ENCODE peak calls at places on chromosome 1, in nine cellular contexts. J, T, X, Z, P, K, F, S and H are unnamed samples.

GRCh38 chr1:60149254-60149653 is 75.7 kb upstream of the C1orf87 start:
- DNase-seq in F (no peak), T (no peak), S (no peak), K (no peak), Z (no peak), J (peak), P (no peak), X (peak), H (no peak)

GRCh38 chr1:25245809-25246599 is 1.2 kb downstream of the RSRP1 start:
- DNase-seq in P (peak), Z (peak), J (peak), T (no peak), S (no peak), F (no peak), K (no peak), X (no peak), H (no peak)

GRCh38 chr1:22543679-22544078 is 19.6 kb upstream of the EPHA8 start:
- DNase-seq in S (no peak), X (no peak), J (no peak), T (no peak), F (no peak), P (no peak), Z (no peak), K (no peak), H (no peak)

GRCh38 chr1:10897321-10897980 is 101.0 kb upstream of the CASZ1 start:
- DNase-seq in S (no peak), Z (no peak), K (no peak), T (no peak), X (peak), J (no peak), F (no peak), P (no peak), H (no peak)

GRCh38 chr1:228154021-228154684 is 4.4 kb downstream of the GJC2 start:
- DNase-seq in P (no peak), F (no peak), Z (no peak), S (no peak), K (no peak), J (no peak), X (peak), T (no peak), H (no peak)

GRCh38 chr1:229889031-229889517 is 178.0 kb upstream of the GALNT2 start:
- DNase-seq in P (no peak), K (no peak), J (no peak), Z (no peak), X (peak), T (no peak), S (no peak), F (no peak), H (no peak)

GRCh38 chr1:55506686-55507577 is 291.8 kb upstream of the USP24 start:
- DNase-seq in K (no peak), F (no peak), S (peak), J (peak), P (no peak), T (no peak), Z (peak), X (no peak), H (peak)

GRCh38 chr1:154809436-154810413 is 60.4 kb downstream of the KCNN3 start:
- DNase-seq in K (no peak), J (peak), X (peak), F (peak), S (peak), T (no peak), P (no peak), Z (peak), H (no peak)

GRCh38 chr1:30652151-30652915 is 71.1 kb downstream of the MATN1 start:
- DNase-seq in X (no peak), P (peak), S (no peak), J (no peak), K (no peak), T (no peak), Z (no peak), F (no peak), H (no peak)

GRCh38 chr1:231867607-231868006 is 241.0 kb downstream of the DISC1 start:
- DNase-seq in P (peak), K (no peak), X (no peak), J (no peak), T (no peak), S (no peak), Z (no peak), F (peak), H (no peak)

GRCh38 chr1:162561616-162562451 is at the start of gene UAP1:
- DNase-seq in Z (no peak), F (no peak), P (no peak), X (peak), S (no peak), J (no peak), T (no peak), K (no peak), H (no peak)

GRCh38 chr1:54227091-54227602 is 27.2 kb downstream of the MRPL37 start:
- DNase-seq in T (no peak), S (no peak), F (peak), K (no peak), Z (peak), X (no peak), J (peak), P (no peak), H (no peak)

GRCh38 chr1:17661546-17662157 is 93.5 kb upstream of the ACTL8 start:
- DNase-seq in J (peak), S (peak), X (peak), Z (peak), P (peak), F (peak), T (no peak), K (peak), H (no peak)

GRCh38 chr1:211313392-211313791 is 13.2 kb upstream of the TRAF5 start:
- DNase-seq in F (no peak), S (no peak), K (no peak), Z (no peak), T (no peak), J (no peak), X (no peak), P (no peak), H (no peak)

GRCh38 chr1:225427249-225428065 is at the start of gene LBR:
- DNase-seq in P (peak), K (no peak), J (no peak), X (no peak), S (no peak), F (peak), Z (peak), T (no peak), H (no peak)

GRCh38 chr1:206082831-206083695 is 30.1 kb downstream of the RHEX start:
- DNase-seq in T (no peak), K (no peak), X (no peak), S (no peak), J (no peak), P (no peak), Z (no peak), F (no peak), H (no peak)
- H3K4me3 ChIP-seq in T (no peak), K (no peak), X (no peak), S (no peak), J (no peak), P (no peak), Z (no peak), F (no peak), H (no peak)

DNA sequence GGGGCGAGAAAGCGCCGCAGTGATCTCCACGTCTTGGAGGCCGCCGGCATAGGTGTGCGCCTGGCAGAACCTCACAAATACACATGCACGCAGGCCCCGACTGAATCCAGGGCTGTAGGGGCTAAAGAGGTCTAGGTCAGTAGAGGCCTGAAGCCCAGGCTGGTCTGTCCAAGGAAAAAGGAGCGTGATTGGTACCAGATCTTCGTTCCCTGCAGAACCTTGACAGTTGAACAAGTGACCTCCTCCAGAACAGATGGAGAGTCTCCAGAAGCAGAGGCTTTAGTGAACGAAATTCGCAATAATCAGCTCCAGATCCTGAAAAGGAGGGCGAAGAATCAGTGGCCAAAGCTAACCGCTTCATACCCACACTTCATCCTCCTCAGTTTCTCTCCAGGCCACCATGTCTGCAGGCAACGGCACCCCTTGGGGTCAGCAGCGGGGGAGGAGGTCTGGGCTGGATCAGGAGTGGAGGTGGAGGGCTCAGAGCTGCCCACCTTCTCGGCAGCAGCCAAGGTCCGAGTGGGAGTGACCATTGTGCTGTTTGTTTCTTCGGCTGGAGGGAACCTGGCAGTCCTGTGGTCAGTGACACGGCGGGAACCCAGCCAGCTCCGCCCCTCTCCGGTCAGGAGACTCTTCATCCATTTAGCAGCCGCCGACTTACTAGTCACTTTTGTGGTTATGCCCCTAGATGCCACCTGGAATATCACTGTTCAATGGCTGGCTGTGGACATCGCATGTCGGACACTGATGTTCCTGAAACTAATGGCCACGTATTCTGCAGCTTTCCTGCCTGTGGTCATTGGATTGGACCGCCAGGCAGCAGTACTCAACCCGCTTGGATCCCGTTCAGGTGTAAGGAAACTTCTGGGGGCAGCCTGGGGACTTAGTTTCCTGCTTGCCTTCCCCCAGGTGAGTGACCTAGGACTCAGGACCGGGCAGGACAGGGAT is 749 bp upstream of the PEX11B start:
- DNase-seq in S (peak), F (peak), K (no peak), X (peak), T (no peak), Z (peak), J (peak), P (peak), H (no peak)
- TF ChIP-seq CTCF in S (peak), F (no peak), K (no peak), X (no peak), T (no peak), Z (no peak), J (no peak), P (no peak), H (no peak)

DNA sequence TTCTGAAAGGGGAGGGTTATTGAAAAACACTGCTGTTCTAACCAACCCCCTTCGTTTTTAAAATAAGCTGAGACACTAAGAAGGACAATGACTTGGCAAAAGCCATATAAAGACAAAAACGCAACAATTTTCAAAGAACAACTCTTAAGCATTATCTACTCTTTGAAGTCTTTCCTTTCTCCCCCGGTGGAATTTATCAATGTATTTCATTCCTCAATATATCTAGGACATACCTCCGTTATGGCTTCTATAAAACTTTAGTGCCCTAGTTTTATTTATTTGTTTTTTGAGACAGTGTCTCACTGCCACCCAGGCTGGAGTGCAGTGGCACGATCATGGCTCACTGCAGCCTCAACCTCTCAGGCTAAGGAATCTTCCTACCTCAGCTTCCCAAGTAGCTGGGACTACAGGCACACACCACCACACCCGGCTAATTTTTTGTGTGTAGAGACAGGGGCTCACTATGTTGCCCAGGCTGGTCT is 3.2 kb downstream of the NRDC start:
- DNase-seq in T (no peak), F (no peak), X (no peak), S (no peak), K (no peak), Z (no peak), J (no peak), P (no peak), H (no peak)
- H3K4me3 ChIP-seq in T (no peak), F (no peak), X (no peak), S (no peak), K (no peak), Z (no peak), J (no peak), P (no peak), H (no peak)

GRCh38 chr1:168180148-168180524 is 1.4 kb downstream of the TIPRL start:
- DNase-seq in X (no peak), T (no peak), F (no peak), J (no peak), Z (no peak), K (no peak), P (no peak), S (no peak), H (no peak)
- TF ChIP-seq CTCF in X (no peak), T (no peak), F (no peak), J (no peak), Z (no peak), K (no peak), P (no peak), S (no peak), H (no peak)

GRCh38 chr1:45303582-45304310 is 22.9 kb upstream of the HPDL start:
- DNase-seq in F (peak), X (peak), S (peak), T (peak), K (peak), J (peak), P (peak), Z (peak), H (peak)

GRCh38 chr1:45304311-45305081 is 22.2 kb upstream of the HPDL start:
- DNase-seq in J (no peak), Z (peak), F (no peak), S (no peak), P (peak), T (no peak), K (no peak), X (peak), H (no peak)

GRCh38 chr1:45305231-45305630 is 21.5 kb upstream of the HPDL start:
- DNase-seq in S (no peak), Z (no peak), X (no peak), P (no peak), K (no peak), F (no peak), J (no peak), T (no peak), H (no peak)

GRCh38 chr1:45306905-45307304 is 19.8 kb upstream of the HPDL start:
- DNase-seq in J (no peak), K (no peak), P (no peak), T (no peak), Z (no peak), S (no peak), X (no peak), F (no peak), H (no peak)

DNA sequence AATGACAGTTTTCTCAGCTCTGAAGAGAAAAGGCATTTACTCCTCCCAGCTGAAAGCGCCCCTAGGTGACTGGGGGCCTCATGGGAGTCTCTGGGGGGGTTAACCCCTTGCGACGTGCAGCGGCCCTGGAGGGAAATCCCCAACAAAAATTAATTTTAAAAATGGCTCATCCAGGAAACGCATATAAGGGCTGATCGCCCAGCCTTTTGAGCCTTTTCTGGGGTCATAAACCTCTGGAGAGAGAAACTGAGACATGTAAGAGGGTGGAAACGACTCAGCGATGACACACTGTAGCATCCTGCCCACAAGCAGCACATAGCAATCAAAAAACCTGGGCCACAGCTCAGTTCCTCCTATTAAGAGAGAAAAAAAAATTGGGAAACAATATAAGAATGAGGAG is 20.4 kb upstream of the HPDL start:
- DNase-seq in X (no peak), K (no peak), P (peak), S (peak), F (no peak), T (no peak), J (no peak), Z (peak), H (peak)
- H3K4me3 ChIP-seq in X (no peak), K (no peak), P (peak), S (no peak), F (no peak), T (no peak), J (no peak), Z (no peak), H (no peak)

GRCh38 chr1:164596149-164596548 is 37.2 kb downstream of the PBX1 start:
- DNase-seq in S (no peak), X (no peak), J (no peak), T (no peak), Z (no peak), F (no peak), K (no peak), P (no peak), H (no peak)
- TF ChIP-seq CTCF in S (no peak), X (no peak), J (no peak), T (no peak), Z (no peak), F (no peak), K (no peak), P (no peak), H (no peak)

DNA sequence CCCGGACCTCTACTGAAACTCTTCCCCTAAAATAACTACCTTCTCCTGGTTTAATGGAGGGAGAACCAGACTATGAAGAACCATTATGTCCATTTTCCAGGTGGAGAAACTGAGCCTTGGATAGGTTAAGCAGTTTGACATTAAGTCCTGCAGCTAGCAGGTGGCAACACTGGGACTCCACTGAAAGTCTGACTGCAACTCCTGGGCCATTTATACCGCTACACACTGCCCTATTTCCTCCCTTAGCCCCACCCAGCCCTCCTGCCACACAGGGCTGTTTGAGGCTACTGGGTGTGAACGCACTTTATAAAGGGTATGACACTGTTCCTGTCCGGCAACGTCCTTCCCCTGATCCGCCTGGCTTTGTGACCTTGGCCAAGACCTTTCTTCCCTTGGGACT is 511 bp upstream of the INPP5B start:
- DNase-seq in P (no peak), J (no peak), T (no peak), Z (no peak), X (no peak), F (no peak), K (no peak), S (no peak), H (no peak)
- H3K4me3 ChIP-seq in P (peak), J (no peak), T (peak), Z (no peak), X (peak), F (no peak), K (no peak), S (no peak), H (no peak)